ENCODE peak calls at places on chromosomes 13 and 19, in seven cellular contexts. One of them, this sample, is unnamed.
A peak's percentile ranks its signal among the peaks of the same experiment; 100 is the strongest.

GRCh38 chr13:110819203-110820014 is 95.5 kb downstream of the ANKRD10 start:
- DNase-seq in neural progenitor cell: peak; percentile 82
- DNase-seq in Calu3: peak; percentile 59
- DNase-seq in non-pigmented ciliary epithelial cell: peak; percentile 20
- DNase-seq in colonic mucosa: peak; percentile 83
- DNase-seq in fibroblast of the aortic adventitia: peak; percentile 72
- DNase-seq in NCI-H774: peak; percentile 92
- DNase-seq in this sample: peak; percentile 17

GRCh38 chr13:74554581-74555290 is 420.5 kb upstream of the KLF12 start:
- DNase-seq in neural progenitor cell: no peak
- DNase-seq in Calu3: no peak
- DNase-seq in non-pigmented ciliary epithelial cell: no peak
- DNase-seq in colonic mucosa: no peak
- DNase-seq in fibroblast of the aortic adventitia: no peak
- DNase-seq in NCI-H774: no peak
- DNase-seq in this sample: no peak

GRCh38 chr19:58513694-58514563 is 2.1 kb upstream of the SLC27A5 start:
- DNase-seq in neural progenitor cell: peak; percentile 96
- DNase-seq in Calu3: peak; percentile 93
- DNase-seq in non-pigmented ciliary epithelial cell: peak; percentile 42
- DNase-seq in colonic mucosa: peak; percentile 93
- DNase-seq in fibroblast of the aortic adventitia: peak; percentile 83
- DNase-seq in NCI-H774: peak; percentile 95
- DNase-seq in this sample: peak; percentile 72

GRCh38 chr19:47049307-47049700 is 880 bp upstream of the TMEM160 start:
- DNase-seq in neural progenitor cell: peak; percentile 27
- DNase-seq in Calu3: no peak
- DNase-seq in non-pigmented ciliary epithelial cell: peak; percentile 59
- DNase-seq in colonic mucosa: no peak
- DNase-seq in fibroblast of the aortic adventitia: peak; percentile 75
- DNase-seq in NCI-H774: no peak
- DNase-seq in this sample: peak; percentile 47

GRCh38 chr19:18415177-18415867 is 3.9 kb upstream of the SSBP4 start:
- DNase-seq in neural progenitor cell: no peak
- DNase-seq in Calu3: no peak
- DNase-seq in non-pigmented ciliary epithelial cell: no peak
- DNase-seq in colonic mucosa: peak; percentile 55
- DNase-seq in fibroblast of the aortic adventitia: peak; percentile 87
- DNase-seq in NCI-H774: no peak
- DNase-seq in this sample: no peak

GRCh38 chr19:6383188-6383587 is 7.5 kb upstream of the PSPN start:
- DNase-seq in neural progenitor cell: no peak
- DNase-seq in Calu3: no peak
- DNase-seq in non-pigmented ciliary epithelial cell: no peak
- DNase-seq in colonic mucosa: no peak
- DNase-seq in fibroblast of the aortic adventitia: no peak
- DNase-seq in NCI-H774: no peak
- DNase-seq in this sample: no peak

GRCh38 chr13:96835591-96835990 is 158.7 kb downstream of the OXGR1 start:
- DNase-seq in neural progenitor cell: no peak
- DNase-seq in Calu3: no peak
- DNase-seq in non-pigmented ciliary epithelial cell: no peak
- DNase-seq in colonic mucosa: no peak
- DNase-seq in fibroblast of the aortic adventitia: no peak
- DNase-seq in NCI-H774: no peak
- DNase-seq in this sample: no peak

GRCh38 chr13:48018637-48019036 is 17.6 kb upstream of the SUCLA2 start:
- DNase-seq in neural progenitor cell: no peak
- DNase-seq in Calu3: no peak
- DNase-seq in non-pigmented ciliary epithelial cell: no peak
- DNase-seq in colonic mucosa: no peak
- DNase-seq in fibroblast of the aortic adventitia: no peak
- DNase-seq in NCI-H774: no peak
- DNase-seq in this sample: no peak

GRCh38 chr19:41411682-41412265 is 14.2 kb downstream of the BCKDHA start:
- DNase-seq in neural progenitor cell: no peak
- DNase-seq in Calu3: no peak
- DNase-seq in non-pigmented ciliary epithelial cell: no peak
- DNase-seq in colonic mucosa: no peak
- DNase-seq in fibroblast of the aortic adventitia: no peak
- DNase-seq in NCI-H774: no peak
- DNase-seq in this sample: no peak

GRCh38 chr13:100139822-100140221 is 50.9 kb downstream of the PCCA start:
- DNase-seq in neural progenitor cell: no peak
- DNase-seq in Calu3: no peak
- DNase-seq in non-pigmented ciliary epithelial cell: no peak
- DNase-seq in colonic mucosa: no peak
- DNase-seq in fibroblast of the aortic adventitia: no peak
- DNase-seq in NCI-H774: no peak
- DNase-seq in this sample: no peak

This sample was measured in foreskin keratinocyte.